ENCODE peak calls at places on chromosomes 4 and X, in eight cellular contexts. O is ovary; H is CD8-positive, alpha-beta T cell; M is tibial nerve; N is GM23338; U is transverse colon; Q is cardiac muscle cell; E is CD4-positive, alpha-beta memory T cell. Z is an unnamed sample.

GRCh38 chr4:156677136-156677535 is 294.5 kb downstream of the PDGFC start:
- DNase-seq in O (no peak), H (no peak), M (no peak), N (peak), U (peak), Q (peak), E (no peak), Z (no peak)

GRCh38 chr4:2818351-2818939 is 25.2 kb upstream of the ADD1 start:
- DNase-seq in O (no peak), H (no peak), M (no peak), N (peak), U (no peak), Q (no peak), E (no peak), Z (no peak)

GRCh38 chr4:158535130-158535614 is 13.5 kb downstream of the RXFP1 start:
- DNase-seq in O (no peak), H (no peak), M (no peak), N (no peak), U (no peak), Q (peak), E (no peak), Z (peak)

GRCh38 chrX:19624754-19625153 is 109.4 kb upstream of the MAP3K15 start:
- DNase-seq in O (no peak), H (no peak), M (no peak), N (no peak), U (no peak), Q (no peak), E (no peak), Z (no peak)

GRCh38 chr4:8850074-8850829 is 21.4 kb downstream of the HMX1 start:
- DNase-seq in O (no peak), H (no peak), M (no peak), N (no peak), U (no peak), Q (no peak), E (no peak), Z (no peak)

GRCh38 chr4:87506974-87507701 is 22.0 kb downstream of the SPARCL1 start:
- DNase-seq in O (no peak), H (no peak), M (no peak), N (no peak), U (no peak), Q (peak), E (no peak), Z (no peak)

GRCh38 chr4:169416461-169416860 is 145.7 kb upstream of the SH3RF1 start:
- DNase-seq in O (no peak), H (no peak), M (no peak), N (no peak), U (no peak), Q (no peak), E (no peak), Z (no peak)

GRCh38 chrX:72609313-72609712 is 36.7 kb upstream of the HDAC8 start:
- DNase-seq in O (no peak), H (no peak), M (no peak), N (peak), U (no peak), Q (peak), E (no peak), Z (no peak)

GRCh38 chrX:46628406-46629371 is 55.1 kb downstream of the CHST7 start:
- DNase-seq in O (peak), H (no peak), M (peak), N (no peak), U (peak), Q (peak), E (no peak), Z (no peak)

DNA sequence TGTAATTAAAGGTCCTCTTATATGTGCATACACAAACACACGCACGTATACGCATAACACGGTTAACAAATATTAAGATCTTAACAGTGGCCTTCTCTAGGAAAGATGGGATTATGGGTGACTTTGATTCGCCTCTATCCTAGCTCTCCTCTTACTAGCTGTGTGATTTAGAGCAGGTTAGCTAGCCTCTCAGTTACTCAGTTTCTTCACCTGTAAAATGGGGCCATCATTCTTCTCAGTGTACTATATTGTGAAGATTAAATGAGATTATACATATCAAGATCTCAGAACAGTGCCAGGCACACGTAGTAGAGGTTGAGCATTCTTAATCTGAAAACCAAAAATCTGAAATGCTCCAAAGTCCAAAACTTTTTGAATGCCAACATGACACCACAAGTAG is 159.3 kb downstream of the BCOR start:
- DNase-seq in O (no peak), H (no peak), M (no peak), N (no peak), U (no peak), Q (no peak), E (no peak), Z (no peak)
- H3K27ac ChIP-seq in O (no peak), H (no peak), M (no peak), N (no peak), U (no peak), Q (no peak), E (no peak), Z (no peak)

DNA sequence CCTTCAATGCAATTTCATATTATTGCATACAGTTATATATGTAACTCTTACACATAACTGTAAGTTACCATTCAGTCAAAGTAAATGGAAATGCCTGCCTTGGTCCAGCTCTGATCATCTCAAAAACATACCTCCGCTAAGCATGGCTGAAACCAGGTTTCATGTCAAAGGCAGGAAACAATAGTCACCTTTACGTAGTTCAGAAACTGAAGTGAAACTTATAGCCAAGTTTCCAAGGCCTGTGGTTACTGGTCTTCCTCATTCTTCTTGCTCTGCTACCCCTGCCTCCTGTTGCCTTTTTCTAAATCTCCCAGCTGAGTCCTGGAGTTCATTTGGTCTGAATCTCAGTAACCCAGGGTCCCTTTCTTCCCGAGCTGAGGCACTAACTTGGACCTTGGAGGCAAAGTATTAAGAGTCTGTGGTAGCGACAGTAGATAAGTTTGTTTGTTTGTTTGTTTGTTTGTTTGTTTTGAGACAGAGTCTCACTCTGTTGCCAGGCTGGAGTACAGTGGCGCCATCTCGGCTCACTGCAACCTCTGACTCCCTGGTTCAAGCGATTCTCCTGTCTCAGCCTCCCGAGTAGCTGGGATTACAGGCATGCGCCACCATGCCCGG is 30.8 kb downstream of the DAPP1 start:
- DNase-seq in O (no peak), H (no peak), M (no peak), N (no peak), U (no peak), Q (no peak), E (peak), Z (no peak)
- H3K27ac ChIP-seq in O (no peak), H (no peak), M (no peak), N (no peak), U (no peak), Q (no peak), E (peak), Z (no peak)

DNA sequence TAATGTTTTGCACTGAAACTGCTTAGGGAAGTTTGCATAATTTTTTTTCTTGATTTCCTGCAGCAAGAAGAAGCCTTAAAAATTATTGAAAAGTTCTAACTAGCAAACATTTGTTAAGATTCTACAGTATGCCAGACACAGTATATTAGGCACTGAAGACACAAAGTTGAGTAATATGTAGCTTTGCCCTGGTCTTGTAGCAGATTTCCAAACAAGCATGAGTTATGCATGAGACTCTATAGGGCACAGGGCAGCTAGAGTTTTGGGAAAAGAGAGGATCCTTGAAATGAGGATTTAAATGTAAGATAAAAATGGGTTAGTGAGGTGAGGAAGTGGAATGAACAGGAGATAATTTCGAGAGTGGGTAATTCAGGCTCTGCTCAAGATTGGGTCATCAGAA is 8.6 kb upstream of the GPRIN3 start:
- DNase-seq in O (no peak), H (no peak), M (no peak), N (no peak), U (no peak), Q (peak), E (no peak), Z (no peak)
- H3K27ac ChIP-seq in O (no peak), H (peak), M (no peak), N (no peak), U (no peak), Q (no peak), E (peak), Z (no peak)

GRCh38 chrX:110211340-110211739 is 106.5 kb downstream of the AMMECR1 start:
- DNase-seq in O (no peak), H (no peak), M (no peak), N (no peak), U (no peak), Q (no peak), E (no peak), Z (no peak)
- H3K27ac ChIP-seq in O (no peak), H (no peak), M (no peak), N (no peak), U (no peak), Q (no peak), E (no peak), Z (peak)

GRCh38 chr4:145203400-145203799 is 23.0 kb upstream of the OTUD4 start:
- DNase-seq in O (no peak), H (no peak), M (no peak), N (no peak), U (no peak), Q (no peak), E (no peak), Z (no peak)
- H3K27ac ChIP-seq in O (no peak), H (no peak), M (no peak), N (no peak), U (no peak), Q (no peak), E (no peak), Z (no peak)

Z was measured in epithelial cell of prostate.